ENCODE peak calls at places on chromosomes 6 and 20, in nine cellular contexts. C is activated naive CD4-positive, alpha-beta T cell treated with anti-CD3 and anti-CD28 coated beads, Interleukin-2, amount 10 ng/mL, durations not matched to agents 7 days and 5 days; R is lung; W is iris pigment epithelial cell; M is endodermal cell; F is T-cell; X is H7; D is stimulated activated CD4-positive, alpha-beta T cell treated with anti-CD3 and anti-CD28 coated beads, Interleukin-1b, Interleukin-23, amount 100 ng/mL, for 24 hours; L is GM20000. E is an unnamed sample.
A peak's percentile ranks its signal among the peaks of the same experiment; 100 is the strongest.

GRCh38 chr6:43391448-43392031 is 22.1 kb upstream of the ZNF318 start:
- DNase-seq in M (no peak), L (no peak), F (peak; percentile 18), C (peak; percentile 62), D (no peak), W (no peak), X (no peak), R (no peak), E (no peak)

GRCh38 chr6:83970582-83970981 is 63.0 kb upstream of the MRAP2 start:
- DNase-seq in F (no peak), L (no peak), C (no peak), X (no peak), R (no peak), M (no peak), W (no peak), D (no peak), E (no peak)

GRCh38 chr20:35603695-35604443 is 11.8 kb upstream of the SPAG4 start:
- DNase-seq in F (no peak), W (no peak), D (no peak), X (no peak), R (no peak), C (peak; percentile 18), M (no peak), L (no peak), E (no peak)

GRCh38 chr6:55182016-55182650 is 7.8 kb downstream of the HCRTR2 start:
- DNase-seq in X (no peak), R (no peak), D (no peak), F (no peak), W (no peak), L (no peak), C (no peak), M (no peak), E (no peak)

GRCh38 chr6:14524319-14524718 is 406.7 kb downstream of the CD83 start:
- DNase-seq in L (no peak), W (no peak), C (no peak), R (peak; percentile 33), M (no peak), D (no peak), F (no peak), X (no peak), E (peak; percentile 52)

GRCh38 chr6:155693573-155694428 is 238.2 kb upstream of the NOX3 start:
- DNase-seq in R (no peak), W (no peak), D (no peak), L (no peak), C (no peak), X (no peak), M (no peak), F (no peak), E (no peak)

GRCh38 chr6:119479860-119480655 is 130.5 kb upstream of the MAN1A1 start:
- DNase-seq in M (no peak), X (no peak), F (no peak), L (no peak), R (no peak), D (no peak), W (peak; percentile 44), C (no peak), E (peak; percentile 9)

GRCh38 chr6:3293271-3294155 is 34.8 kb downstream of the PSMG4 start:
- DNase-seq in R (no peak), W (no peak), F (no peak), X (no peak), M (peak; percentile 31), L (no peak), D (no peak), C (peak; percentile 12), E (no peak)

GRCh38 chr6:139768196-139768595 is 393.7 kb upstream of the CITED2 start:
- DNase-seq in F (no peak), C (no peak), D (no peak), R (no peak), X (no peak), W (no peak), M (no peak), L (no peak), E (no peak)

GRCh38 chr20:43584448-43585138 is 6.1 kb upstream of the IFT52 start:
- DNase-seq in X (peak; percentile 30), F (no peak), D (no peak), L (no peak), C (no peak), R (peak; percentile 56), M (no peak), W (peak; percentile 83), E (peak; percentile 59)

GRCh38 chr20:20772492-20773047 is 60.1 kb upstream of the RALGAPA2 start:
- DNase-seq in X (no peak), W (no peak), C (no peak), R (no peak), M (no peak), D (no peak), L (no peak), F (no peak), E (no peak)

GRCh38 chr6:133396225-133396624 is 155.1 kb downstream of the EYA4 start:
- DNase-seq in X (no peak), W (peak; percentile 30), R (no peak), L (no peak), F (no peak), C (no peak), M (no peak), D (no peak), E (peak; percentile 25)

GRCh38 chr6:133947302-133947900 is 5.6 kb upstream of the TBPL1 start:
- DNase-seq in L (no peak), M (no peak), C (no peak), X (no peak), F (no peak), W (no peak), D (no peak), R (no peak), E (no peak)

GRCh38 chr20:5654557-5654956 is 95.6 kb upstream of the SHLD1 start:
- DNase-seq in C (no peak), M (no peak), W (peak; percentile 97), R (no peak), F (no peak), D (no peak), L (no peak), X (no peak), E (peak; percentile 91)

GRCh38 chr20:63641146-63641791 is 12.0 kb downstream of the STMN3 start:
- DNase-seq in C (peak; percentile 81), R (no peak), W (peak; percentile 18), L (no peak), D (no peak), F (peak; percentile 54), X (no peak), M (no peak), E (peak; percentile 15)

GRCh38 chr6:27250955-27251671 is 3.6 kb downstream of the PRSS16 start:
- DNase-seq in L (peak; percentile 87), R (peak; percentile 93), D (peak; percentile 46), W (peak; percentile 59), F (peak; percentile 17), X (peak; percentile 97), M (peak; percentile 99), C (peak; percentile 69), E (peak; percentile 52)

GRCh38 chr6:125918681-125919566 is 37.6 kb upstream of the HINT3 start:
- DNase-seq in D (no peak), F (peak; percentile 31), C (peak; percentile 70), L (peak; percentile 70), X (no peak), W (peak; percentile 94), M (no peak), R (peak; percentile 41), E (peak; percentile 85)

GRCh38 chr6:33738879-33739278 is 7.8 kb downstream of the IP6K3 start:
- DNase-seq in M (no peak), L (no peak), X (no peak), R (no peak), D (no peak), F (no peak), W (no peak), C (no peak), E (no peak)

GRCh38 chr6:31352497-31353368 is 4.2 kb downstream of the HLA-B start:
- DNase-seq in C (peak; percentile 25), L (no peak), M (no peak), D (no peak), W (no peak), X (no peak), R (no peak), F (no peak), E (no peak)

GRCh38 chr6:41966214-41966920 is 24.8 kb upstream of the CCND3 start:
- DNase-seq in F (no peak), D (no peak), C (no peak), R (no peak), X (no peak), W (peak; percentile 14), L (no peak), M (no peak), E (no peak)

GRCh38 chr6:119348308-119349040 is 1.1 kb downstream of the MAN1A1 start:
- DNase-seq in C (peak; percentile 58), L (peak; percentile 69), R (no peak), M (peak; percentile 83), X (peak; percentile 81), W (peak; percentile 21), D (peak; percentile 14), F (no peak), E (no peak)

GRCh38 chr20:49132995-49133451 is 55.1 kb downstream of the STAU1 start:
- DNase-seq in L (peak; percentile 54), X (peak; percentile 50), R (no peak), W (peak; percentile 70), D (no peak), M (peak; percentile 57), F (peak; percentile 3), C (no peak), E (peak; percentile 45)

GRCh38 chr6:26286168-26286854 is 78.7 kb upstream of the BTN3A2 start:
- DNase-seq in D (peak; percentile 68), L (peak; percentile 22), M (peak; percentile 80), X (no peak), R (peak; percentile 60), C (peak; percentile 81), W (peak; percentile 56), F (peak; percentile 68), E (peak; percentile 42)

GRCh38 chr6:15922510-15923307 is 206.2 kb upstream of the MYLIP start:
- DNase-seq in F (no peak), D (no peak), X (no peak), W (peak; percentile 91), M (no peak), L (no peak), R (no peak), C (no peak), E (peak; percentile 23)

GRCh38 chr6:136591617-136592016 is 41.4 kb upstream of the MAP7 start:
- DNase-seq in D (no peak), C (no peak), X (no peak), L (no peak), R (no peak), W (no peak), F (no peak), M (no peak), E (no peak)

GRCh38 chr6:111198841-111199240 is 111.5 kb downstream of the SLC16A10 start:
- DNase-seq in R (no peak), L (no peak), W (no peak), D (no peak), F (no peak), M (no peak), X (no peak), C (no peak), E (no peak)

GRCh38 chr20:39825950-39826349 is 863.1 kb downstream of the MAFB start:
- DNase-seq in W (peak; percentile 16), R (no peak), L (peak; percentile 20), F (no peak), D (no peak), X (no peak), M (no peak), C (no peak), E (peak; percentile 59)

GRCh38 chr20:19692685-19693119 is 65.4 kb upstream of the RIN2 start:
- DNase-seq in R (peak; percentile 59), F (peak; percentile 23), M (peak; percentile 87), W (peak; percentile 28), C (peak; percentile 55), L (peak; percentile 66), D (peak; percentile 36), X (peak; percentile 67), E (peak; percentile 40)

E was measured in brain microvascular endothelial cell.